ENCODE peak calls at places on chromosomes 1 and 21, in four cellular contexts. One of them, this sample, is unnamed.

GRCh38 chr1:27656157-27656893 is 15.7 kb downstream of the IFI6 start:
- DNase-seq in transverse colon: peak
- DNase-seq in SK-N-MC: no peak
- DNase-seq in body of pancreas: peak
- DNase-seq in this sample: peak

GRCh38 chr1:204560590-204560989 is 44.4 kb downstream of the MDM4 start:
- DNase-seq in transverse colon: no peak
- DNase-seq in SK-N-MC: no peak
- DNase-seq in body of pancreas: no peak
- DNase-seq in this sample: no peak

GRCh38 chr1:29500651-29501050 is 264.3 kb downstream of the PTPRU start:
- DNase-seq in transverse colon: no peak
- DNase-seq in SK-N-MC: no peak
- DNase-seq in body of pancreas: no peak
- DNase-seq in this sample: no peak

GRCh38 chr1:17920881-17921635 is 165.9 kb downstream of the ACTL8 start:
- DNase-seq in transverse colon: no peak
- DNase-seq in SK-N-MC: no peak
- DNase-seq in body of pancreas: no peak
- DNase-seq in this sample: no peak

GRCh38 chr1:207828485-207829158 is 76.8 kb downstream of the CD46 start:
- DNase-seq in transverse colon: peak
- DNase-seq in SK-N-MC: peak
- DNase-seq in body of pancreas: peak
- DNase-seq in this sample: peak

GRCh38 chr1:185739967-185740366 is 5.8 kb downstream of the HMCN1 start:
- DNase-seq in transverse colon: no peak
- DNase-seq in SK-N-MC: no peak
- DNase-seq in body of pancreas: no peak
- DNase-seq in this sample: no peak

GRCh38 chr1:235971020-235971419 is 93.9 kb downstream of the NID1 start:
- DNase-seq in transverse colon: no peak
- DNase-seq in SK-N-MC: no peak
- DNase-seq in body of pancreas: no peak
- DNase-seq in this sample: no peak

GRCh38 chr1:241167121-241167619 is 189.8 kb downstream of the RGS7 start:
- DNase-seq in transverse colon: no peak
- DNase-seq in SK-N-MC: no peak
- DNase-seq in body of pancreas: no peak
- DNase-seq in this sample: no peak

GRCh38 chr1:112870887-112871646 is 84.9 kb downstream of the SLC16A1 start:
- DNase-seq in transverse colon: no peak
- DNase-seq in SK-N-MC: no peak
- DNase-seq in body of pancreas: no peak
- DNase-seq in this sample: no peak

GRCh38 chr1:111848852-111849545 is 93.3 kb downstream of the DDX20 start:
- DNase-seq in transverse colon: no peak
- DNase-seq in SK-N-MC: no peak
- DNase-seq in body of pancreas: no peak
- DNase-seq in this sample: no peak

GRCh38 chr1:113928129-113928949 is 785 bp upstream of the HIPK1 start:
- DNase-seq in transverse colon: no peak
- DNase-seq in SK-N-MC: no peak
- DNase-seq in body of pancreas: no peak
- DNase-seq in this sample: peak

GRCh38 chr1:219568728-219569127 is 44.2 kb downstream of the ZC3H11B start:
- DNase-seq in transverse colon: no peak
- DNase-seq in SK-N-MC: no peak
- DNase-seq in body of pancreas: no peak
- DNase-seq in this sample: peak

GRCh38 chr1:180946537-180947507 is 34.1 kb downstream of the KIAA1614 start:
- DNase-seq in transverse colon: no peak
- DNase-seq in SK-N-MC: no peak
- DNase-seq in body of pancreas: no peak
- DNase-seq in this sample: no peak

GRCh38 chr1:162756523-162756922 is 34.0 kb upstream of the HSD17B7 start:
- DNase-seq in transverse colon: no peak
- DNase-seq in SK-N-MC: no peak
- DNase-seq in body of pancreas: no peak
- DNase-seq in this sample: peak

GRCh38 chr21:45454924-45455315 is 50.0 kb downstream of the COL18A1 start:
- DNase-seq in transverse colon: no peak
- DNase-seq in SK-N-MC: no peak
- DNase-seq in body of pancreas: no peak
- DNase-seq in this sample: peak

GRCh38 chr1:240888039-240888786 is 276.3 kb upstream of the GREM2 start:
- DNase-seq in transverse colon: peak
- DNase-seq in SK-N-MC: no peak
- DNase-seq in body of pancreas: peak
- DNase-seq in this sample: peak

GRCh38 chr1:17475729-17476128 is 36.3 kb upstream of the RCC2 start:
- DNase-seq in transverse colon: no peak
- DNase-seq in SK-N-MC: no peak
- DNase-seq in body of pancreas: no peak
- DNase-seq in this sample: peak

GRCh38 chr1:109773203-109773899 is 9.6 kb upstream of the EPS8L3 start:
- DNase-seq in transverse colon: peak
- DNase-seq in SK-N-MC: peak
- DNase-seq in body of pancreas: peak
- DNase-seq in this sample: peak

GRCh38 chr1:245111073-245111472 is 43.7 kb upstream of the KIF26B start:
- DNase-seq in transverse colon: no peak
- DNase-seq in SK-N-MC: no peak
- DNase-seq in body of pancreas: no peak
- DNase-seq in this sample: no peak

GRCh38 chr1:54791880-54792522 is 9.1 kb downstream of the TTC22 start:
- DNase-seq in transverse colon: no peak
- DNase-seq in SK-N-MC: peak
- DNase-seq in body of pancreas: peak
- DNase-seq in this sample: peak

This sample was measured in cardiac fibroblast.